ENCODE peak calls at places on chromosomes 12 and 14, in five cellular contexts. C is Panc1, Z is K562, R is upper lobe of left lung, B is HCT116. J is an unnamed sample.

GRCh38 chr14:104650981-104651875 is 38.2 kb upstream of the INF2 start:
- ATAC-seq in B (no peak), C (peak), R (peak), Z (no peak), J (no peak)

GRCh38 chr12:105321125-105321524 is 9.4 kb upstream of the C12orf75 start:
- ATAC-seq in B (peak), C (no peak), R (no peak), Z (no peak), J (no peak)

GRCh38 chr14:98578204-98578603 is 693.8 kb downstream of the BCL11B start:
- ATAC-seq in C (no peak), R (no peak), Z (no peak), B (no peak), J (no peak)

GRCh38 chr12:102120886-102121285 is 903 bp downstream of the PARPBP start:
- ATAC-seq in B (no peak), R (no peak), C (no peak), Z (peak), J (no peak)

GRCh38 chr14:101915871-101916815 is 48.2 kb upstream of the DYNC1H1 start:
- ATAC-seq in B (no peak), R (peak), Z (peak), C (peak), J (no peak)

GRCh38 chr12:3632256-3633240 is 120.4 kb downstream of the CRACR2A start:
- ATAC-seq in C (no peak), B (no peak), R (no peak), Z (no peak), J (no peak)

GRCh38 chr12:106924458-106924857 is 31.2 kb upstream of the TMEM263 start:
- ATAC-seq in Z (no peak), R (no peak), B (no peak), C (no peak), J (no peak)

GRCh38 chr12:58202933-58203713 is 261.8 kb downstream of the ATP23 start:
- ATAC-seq in R (no peak), Z (no peak), B (no peak), C (no peak), J (no peak)

GRCh38 chr12:104764225-104765073 is 193.6 kb downstream of the SLC41A2 start:
- ATAC-seq in C (no peak), B (no peak), Z (peak), R (no peak), J (no peak)

GRCh38 chr14:92309968-92310367 is 13.0 kb upstream of the SLC24A4 start:
- ATAC-seq in C (no peak), R (no peak), Z (no peak), B (no peak), J (no peak)
- TF ChIP-seq POLR2AphosphoS5 in C (no peak), R (no peak), Z (no peak), B (no peak), J (no peak)

DNA sequence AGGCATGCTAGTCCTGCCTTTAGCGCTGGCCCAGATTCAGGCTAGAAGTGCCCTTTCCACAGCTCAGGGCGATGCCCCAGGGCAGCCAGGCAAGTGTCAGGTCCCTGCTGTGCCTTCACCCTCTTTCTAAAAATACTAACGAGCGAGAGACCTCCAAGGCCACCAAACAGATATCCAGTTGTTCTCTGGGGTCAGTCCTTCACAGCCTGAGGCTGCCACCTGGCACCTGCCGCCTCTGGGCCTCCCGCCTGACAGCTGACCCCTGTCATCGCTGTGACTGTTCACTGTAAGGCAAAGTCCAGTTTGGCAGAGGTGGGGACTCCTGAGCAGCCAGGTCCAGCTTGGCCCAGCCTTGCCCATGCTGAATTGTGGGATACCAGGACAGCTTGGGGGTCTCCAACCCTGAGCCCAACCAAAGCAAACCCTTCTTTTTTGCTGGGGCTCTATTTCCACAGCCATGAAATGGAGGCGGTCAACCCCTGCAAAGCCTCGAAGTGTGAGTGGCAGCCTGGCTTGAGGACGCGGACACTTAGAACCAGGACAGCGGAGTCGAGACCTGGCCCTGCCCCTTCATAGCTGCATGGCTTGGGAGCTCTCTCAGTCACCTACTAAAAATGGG is 79.9 kb downstream of the NINJ2 start:
- ATAC-seq in R (no peak), C (no peak), B (no peak), Z (no peak), J (no peak)
- TF ChIP-seq POLR2AphosphoS5 in R (no peak), C (no peak), B (no peak), Z (no peak), J (no peak)

GRCh38 chr12:39988574-39988973 is 117.3 kb downstream of the SLC2A13 start:
- ATAC-seq in Z (no peak), B (no peak), C (no peak), R (no peak), J (no peak)

GRCh38 chr12:39990122-39991101 is 115.5 kb downstream of the SLC2A13 start:
- ATAC-seq in C (peak), R (peak), B (peak), Z (peak), J (peak)

GRCh38 chr12:39986674-39987073 is 119.2 kb downstream of the SLC2A13 start:
- ATAC-seq in Z (no peak), C (no peak), R (no peak), B (no peak), J (no peak)
- TF ChIP-seq POLR2AphosphoS5 in Z (no peak), C (no peak), R (no peak), B (no peak), J (no peak)

DNA sequence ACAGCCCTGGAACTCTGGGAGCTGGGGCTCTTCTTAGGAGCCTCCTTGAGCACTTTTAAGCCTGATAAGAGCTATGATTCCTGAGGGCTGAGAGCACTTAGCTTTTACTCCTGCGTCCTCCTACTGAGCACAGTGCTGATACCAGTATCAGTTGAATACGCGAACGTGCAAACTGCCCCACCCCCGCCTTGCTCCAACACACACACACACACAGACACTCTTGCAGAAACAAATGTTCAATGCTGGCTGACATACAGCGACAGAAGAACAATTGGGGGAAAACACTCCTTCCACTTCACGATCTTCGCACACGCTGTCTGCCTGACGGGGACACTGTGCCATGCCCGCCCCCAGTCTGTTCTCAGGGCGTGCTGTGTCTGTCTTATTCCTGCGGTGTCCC is 57.2 kb upstream of the DLK1 start:
- ATAC-seq in Z (peak), R (no peak), B (no peak), C (no peak), J (no peak)
- TF ChIP-seq POLR2AphosphoS5 in Z (no peak), R (no peak), B (no peak), C (no peak), J (no peak)

GRCh38 chr14:68977741-68978549 is 1.2 kb downstream of the ACTN1 start:
- ATAC-seq in C (peak), R (peak), B (peak), Z (peak), J (peak)
- TF ChIP-seq POLR2AphosphoS5 in C (peak), R (no peak), B (peak), Z (no peak), J (peak)

J was measured in gastroesophageal sphincter.